ENCODE peak calls at places on chromosome 14, in seven cellular contexts. M is spleen, K is Panc1, D is PC-9, R is mesenchymal stem cell, O is cardiac muscle cell, F is MM.1S. P is an unnamed sample. For H3K4me1 and H3K27me3, the result is how much of the 10 kb centered on the place peaks cover.

GRCh38 chr14:40292664-40293063 is 860.4 kb upstream of the FBXO33 start:
- DNase-seq in M (no peak), K (no peak), D (no peak), R (no peak), O (no peak), F (no peak), P (no peak)

GRCh38 chr14:21868442-21869046 is 194.9 kb upstream of the OR4E1 start:
- DNase-seq in M (no peak), K (peak), D (peak), R (peak), O (peak), F (peak), P (peak)

GRCh38 chr14:56491299-56492285 is 88.0 kb upstream of the TMEM260 start:
- DNase-seq in M (no peak), K (peak), D (peak), R (peak), O (peak), F (peak), P (no peak)

GRCh38 chr14:92783813-92784431 is 10.2 kb upstream of the GOLGA5 start:
- DNase-seq in M (no peak), K (peak), D (peak), R (peak), O (peak), F (peak), P (no peak)

GRCh38 chr14:99141236-99141635 is 130.8 kb downstream of the BCL11B start:
- DNase-seq in M (no peak), K (no peak), D (no peak), R (no peak), O (no peak), F (no peak), P (no peak)

GRCh38 chr14:84252706-84253105 is 1277.2 kb upstream of the FLRT2 start:
- DNase-seq in M (no peak), K (no peak), D (no peak), R (no peak), O (no peak), F (no peak), P (no peak)

GRCh38 chr14:78104130-78104529 is 66.0 kb upstream of the NRXN3 start:
- DNase-seq in M (no peak), K (no peak), D (no peak), R (no peak), O (no peak), F (no peak), P (no peak)

GRCh38 chr14:76901171-76902055 is 75.2 kb downstream of the LRRC74A start:
- DNase-seq in M (no peak), K (no peak), D (no peak), R (no peak), O (no peak), F (no peak), P (no peak)

GRCh38 chr14:61535032-61535431 is 160.3 kb upstream of the HIF1A start:
- DNase-seq in M (no peak), K (no peak), D (no peak), R (no peak), O (no peak), F (no peak), P (no peak)

GRCh38 chr14:92323031-92323915 is at the start of gene SLC24A4:
- DNase-seq in M (peak), K (no peak), D (no peak), R (peak), O (peak), F (no peak), P (no peak)

GRCh38 chr14:104705340-104706047 is 16.1 kb downstream of the INF2 start:
- DNase-seq in M (no peak), K (no peak), D (no peak), R (no peak), O (no peak), F (no peak), P (no peak)

GRCh38 chr14:38944691-38945090 is 158.3 kb downstream of the SEC23A start:
- DNase-seq in M (no peak), K (no peak), D (no peak), R (no peak), O (no peak), F (no peak), P (no peak)

GRCh38 chr14:24938593-24938992 is 111.4 kb downstream of the STXBP6 start:
- DNase-seq in M (no peak), K (no peak), D (no peak), R (peak), O (no peak), F (no peak), P (no peak)

GRCh38 chr14:24940213-24940783 is 109.6 kb downstream of the STXBP6 start:
- DNase-seq in M (no peak), K (no peak), D (no peak), R (no peak), O (peak), F (no peak), P (no peak)

GRCh38 chr14:24944800-24945199 is 105.1 kb downstream of the STXBP6 start:
- DNase-seq in M (no peak), K (no peak), D (no peak), R (no peak), O (no peak), F (no peak), P (no peak)

GRCh38 chr14:24943024-24943423 is 106.9 kb downstream of the STXBP6 start:
- DNase-seq in M (no peak), K (no peak), D (peak), R (no peak), O (no peak), F (peak), P (no peak)

GRCh38 chr14:24941719-24942118 is 108.2 kb downstream of the STXBP6 start:
- DNase-seq in M (no peak), K (no peak), D (peak), R (no peak), O (peak), F (peak), P (peak)
- H3K27ac ChIP-seq in M (no peak), K (no peak), D (no peak), R (no peak), O (no peak), F (peak), P (peak)

DNA sequence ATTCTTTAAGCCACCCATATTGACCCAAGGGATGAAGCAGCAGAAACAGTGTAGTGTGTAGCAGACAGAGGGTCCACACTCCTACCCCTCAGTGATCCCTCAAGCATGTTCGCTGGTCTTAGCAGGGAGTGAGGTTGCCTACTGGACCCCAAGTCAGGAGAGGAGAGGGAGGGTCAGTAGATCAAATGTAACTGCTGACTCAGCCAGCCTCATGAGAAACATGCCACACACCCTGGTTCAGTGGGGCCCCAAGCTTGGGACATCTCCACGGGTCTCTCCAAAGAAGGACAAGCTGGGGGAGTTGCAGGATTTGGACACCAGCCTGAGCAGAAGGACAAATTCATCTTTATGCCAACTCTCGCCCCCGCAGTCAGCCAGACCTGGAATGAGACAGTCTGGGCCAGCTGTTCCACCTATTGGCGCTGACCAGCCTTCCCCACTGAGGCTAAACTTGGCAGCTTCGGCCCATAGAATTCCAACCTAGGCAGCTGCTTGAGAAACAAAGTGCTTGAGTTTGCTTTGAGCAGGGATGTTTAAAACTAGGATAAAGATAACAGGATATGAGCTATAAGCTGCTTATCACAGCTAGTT is 66.0 kb upstream of the ACTN1 start:
- DNase-seq in M (no peak), K (no peak), D (no peak), R (no peak), O (no peak), F (no peak), P (no peak)
- H3K4me1 ChIP-seq in M (half or more), K (under half), D (under half), R (under half), O (under half), F (under half), P (under half)

DNA sequence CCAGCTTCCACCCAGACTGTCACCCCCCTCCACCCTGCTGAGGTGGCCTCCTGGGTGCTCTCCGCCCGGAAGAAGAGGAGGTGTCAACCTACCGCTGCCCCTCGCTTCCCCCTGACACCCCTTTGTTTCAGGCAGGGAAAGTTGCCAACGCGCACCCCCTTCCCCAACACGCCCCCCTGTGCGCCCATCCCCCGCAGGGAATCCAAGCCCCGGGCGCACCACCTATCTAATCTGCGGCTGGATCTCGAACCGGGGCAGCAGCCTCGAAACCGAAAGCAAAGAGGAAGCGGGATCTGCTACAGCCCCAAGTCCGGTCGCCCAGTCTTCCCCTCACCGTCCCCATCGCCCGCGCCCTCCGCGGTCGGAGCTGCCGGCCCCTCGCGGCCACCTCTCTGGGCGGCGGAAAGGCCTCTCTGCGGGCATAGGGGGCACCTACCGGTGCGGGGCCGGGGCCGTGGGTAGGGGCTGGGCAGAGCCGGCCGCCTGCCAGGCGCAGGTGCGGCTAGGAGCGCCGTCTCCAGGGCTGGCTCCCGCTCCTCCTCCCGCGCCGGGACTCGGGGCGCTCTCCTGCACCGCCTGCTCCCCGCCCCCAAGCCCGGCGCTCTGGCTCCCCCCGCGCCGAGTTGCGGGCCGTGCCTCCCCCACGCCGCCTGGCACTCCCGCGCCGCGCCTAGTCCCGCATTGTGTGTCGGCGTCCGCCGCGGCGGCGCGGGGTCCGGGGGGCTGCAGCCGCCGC is 18.3 kb upstream of the PLEKHH1 start:
- DNase-seq in M (peak), K (no peak), D (peak), R (peak), O (no peak), F (peak), P (peak)
- H3K27me3 ChIP-seq in M (under half), K (under half), D (under half), R (under half), O (half or more), F (under half), P (under half)

GRCh38 chr14:64340560-64341196 is 46.5 kb upstream of the ESR2 start:
- DNase-seq in M (no peak), K (no peak), D (no peak), R (no peak), O (no peak), F (no peak), P (no peak)

GRCh38 chr14:64337901-64338615 is 43.9 kb upstream of the ESR2 start:
- DNase-seq in M (peak), K (no peak), D (peak), R (peak), O (peak), F (peak), P (peak)

DNA sequence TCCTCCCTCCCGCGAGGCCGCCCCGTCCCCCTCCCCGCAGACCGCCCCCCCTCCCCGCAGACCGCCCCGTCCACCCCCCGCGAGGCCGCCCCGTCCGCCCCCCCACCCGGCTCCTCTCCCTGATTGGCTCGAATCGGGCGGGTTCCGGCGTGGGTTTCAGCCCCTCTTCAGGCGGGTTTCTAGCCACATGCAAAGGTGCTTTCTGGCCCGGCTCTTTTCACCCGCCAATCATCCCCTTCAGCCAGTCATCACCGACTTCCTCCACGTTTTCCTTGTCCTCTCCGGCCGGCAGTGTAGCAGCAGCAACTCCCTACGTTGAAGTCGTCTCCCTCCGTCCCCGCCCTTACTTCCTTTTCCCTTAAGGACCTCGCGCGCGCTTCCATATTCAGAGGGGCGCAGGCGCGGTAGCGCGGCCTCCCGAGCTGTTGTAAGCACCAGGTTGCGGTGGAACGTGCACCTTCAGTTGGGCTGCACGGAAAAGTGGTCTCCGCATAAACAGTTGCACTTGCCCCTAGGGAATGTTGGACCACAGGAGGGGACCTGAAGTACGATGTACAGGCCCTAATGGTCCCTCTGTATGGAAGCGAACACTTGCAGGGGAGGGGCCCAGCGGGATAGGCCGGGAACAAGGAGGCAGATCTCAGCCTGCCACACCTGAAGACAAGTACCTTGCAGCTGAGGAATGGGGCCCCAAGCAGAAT is 44.6 kb upstream of the ESR2 start:
- DNase-seq in M (peak), K (peak), D (peak), R (peak), O (peak), F (peak), P (peak)
- H3K27ac ChIP-seq in M (peak), K (peak), D (peak), R (peak), O (peak), F (peak), P (peak)

DNA sequence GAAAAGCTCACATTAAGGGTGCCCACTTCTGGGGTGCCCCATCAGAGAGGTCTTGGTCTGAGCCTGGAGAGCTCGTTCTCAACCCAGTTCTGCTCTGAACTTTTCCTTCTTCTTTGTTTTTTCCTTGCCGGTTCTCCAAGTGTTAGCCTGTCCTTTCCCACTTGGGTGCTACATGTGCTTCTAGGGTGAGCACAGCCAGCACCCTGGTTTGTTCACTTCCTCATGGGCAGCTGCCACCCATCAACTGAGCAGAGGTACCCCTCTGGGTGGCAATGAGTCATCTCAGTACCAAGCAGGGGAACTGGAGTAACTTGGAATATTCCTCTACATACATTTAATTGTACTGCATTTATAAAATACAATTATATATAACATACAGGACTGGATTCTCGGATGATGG is 3.9 kb upstream of the SYNE3 start:
- DNase-seq in M (no peak), K (no peak), D (no peak), R (no peak), O (no peak), F (no peak), P (no peak)
- H3K4me1 ChIP-seq in M (half or more), K (under half), D (under half), R (under half), O (under half), F (under half), P (under half)

DNA sequence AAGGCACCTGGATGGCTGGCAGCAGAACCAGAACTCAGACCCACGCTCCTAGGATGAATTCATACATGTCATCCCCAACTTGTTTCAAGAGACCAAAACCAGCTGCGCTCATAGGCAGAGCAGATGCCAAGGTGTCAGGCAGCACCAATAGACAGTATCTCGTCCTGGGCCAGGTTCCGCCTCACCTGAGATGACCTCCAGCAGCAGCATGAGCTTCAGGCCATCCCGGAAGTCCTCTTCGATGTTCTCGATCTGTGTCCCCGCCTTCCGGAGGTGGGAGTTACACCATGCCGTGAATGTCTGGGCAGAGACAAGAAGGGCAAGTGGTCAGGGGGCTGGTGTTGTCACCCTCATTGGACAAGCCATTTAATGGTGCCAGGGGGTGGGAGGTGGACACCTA is 53.7 kb downstream of the ACTN1 start:
- DNase-seq in M (no peak), K (no peak), D (no peak), R (no peak), O (no peak), F (no peak), P (no peak)
- H3K27me3 ChIP-seq in M (under half), K (under half), D (under half), R (under half), O (under half), F (under half), P (under half)

GRCh38 chr14:32110200-32110896 is 33.2 kb downstream of the ARHGAP5 start:
- DNase-seq in M (no peak), K (no peak), D (no peak), R (no peak), O (no peak), F (no peak), P (no peak)
- H3K27ac ChIP-seq in M (no peak), K (no peak), D (no peak), R (peak), O (peak), F (no peak), P (no peak)

GRCh38 chr14:54127526-54127925 is 170.9 kb upstream of the BMP4 start:
- DNase-seq in M (no peak), K (no peak), D (no peak), R (no peak), O (no peak), F (no peak), P (no peak)

GRCh38 chr14:54132485-54132884 is 175.9 kb upstream of the BMP4 start:
- DNase-seq in M (no peak), K (no peak), D (no peak), R (no peak), O (no peak), F (no peak), P (no peak)

GRCh38 chr14:54126947-54127346 is 170.3 kb upstream of the BMP4 start:
- DNase-seq in M (no peak), K (no peak), D (no peak), R (no peak), O (no peak), F (no peak), P (no peak)

GRCh38 chr14:54133896-54134295 is 177.3 kb upstream of the BMP4 start:
- DNase-seq in M (no peak), K (no peak), D (peak), R (peak), O (no peak), F (no peak), P (no peak)

DNA sequence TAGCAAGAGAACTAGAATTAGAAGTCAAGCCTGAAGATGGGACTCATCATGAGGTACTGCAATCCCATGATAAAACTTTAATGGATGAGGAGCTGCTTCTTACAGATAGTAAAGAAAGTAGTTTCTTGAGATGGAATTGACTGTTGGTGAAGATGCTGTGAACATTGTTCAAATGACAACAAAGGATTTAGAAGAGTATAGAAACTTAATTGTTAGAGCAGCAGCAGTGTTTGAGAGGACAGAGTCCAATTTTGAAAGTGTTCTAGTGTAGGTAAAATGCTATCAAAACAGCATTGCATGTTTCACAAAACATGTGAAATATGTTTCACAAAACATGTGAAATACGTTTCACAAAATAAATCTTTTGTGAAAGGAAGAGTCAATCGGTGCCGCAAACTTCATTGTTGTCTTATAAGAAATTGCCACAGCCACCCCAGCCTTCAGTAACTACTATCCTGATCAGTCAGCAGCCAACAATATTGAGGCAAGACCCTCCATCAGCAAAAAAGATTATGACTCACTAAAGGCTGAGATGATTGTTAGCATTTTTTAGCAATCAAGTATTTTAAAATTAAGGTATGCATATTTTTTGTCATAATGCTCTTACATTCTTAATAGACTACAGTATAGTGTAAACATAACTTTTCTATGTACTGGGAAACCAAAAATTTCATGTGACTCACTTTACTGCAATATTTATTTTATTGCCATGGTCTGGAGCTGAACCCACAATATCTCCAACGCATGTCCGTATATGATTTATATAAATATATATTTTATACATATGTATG is 173.4 kb upstream of the BMP4 start:
- DNase-seq in M (no peak), K (no peak), D (no peak), R (no peak), O (no peak), F (no peak), P (no peak)
- H3K4me1 ChIP-seq in M (under half), K (under half), D (under half), R (under half), O (under half), F (under half), P (under half)

P was measured in pancreas.